ENCODE peak calls at places on chromosomes 7 and 10, in six cellular contexts. Q is HepG2, Y is GM12891, D is GM12878, I is H1, Z is K562. R is an unnamed sample.

GRCh38 chr10:125419146-125419545 is 258.8 kb upstream of the CTBP2 start:
- DNase-seq in Z (no peak), D (no peak), I (no peak), Q (no peak), Y (no peak), R (no peak)

GRCh38 chr10:37576154-37576553 is 281.3 kb downstream of the ZNF248 start:
- DNase-seq in D (no peak), I (no peak), Z (no peak), Y (no peak), Q (no peak), R (no peak)

GRCh38 chr10:860519-860918 is 71.0 kb downstream of the LARP4B start:
- DNase-seq in I (no peak), D (no peak), Y (no peak), Q (no peak), Z (no peak), R (no peak)

GRCh38 chr7:147053761-147054160 is 937.2 kb downstream of the CNTNAP2 start:
- DNase-seq in I (no peak), D (no peak), Y (no peak), Q (no peak), Z (no peak), R (no peak)

GRCh38 chr10:76115471-76116155 is 684.2 kb downstream of the LRMDA start:
- DNase-seq in Y (no peak), Z (no peak), D (no peak), I (no peak), Q (no peak), R (no peak)

GRCh38 chr7:138248609-138249008 is 172.3 kb downstream of the AKR1D1 start:
- DNase-seq in D (no peak), Y (no peak), Z (no peak), I (no peak), Q (no peak), R (no peak)

GRCh38 chr7:123621707-123622106 is 20.1 kb downstream of the ASB15 start:
- DNase-seq in I (no peak), Q (no peak), Z (no peak), Y (no peak), D (no peak), R (no peak)

GRCh38 chr10:126686271-126686670 is 15.8 kb upstream of the C10orf90 start:
- DNase-seq in Q (no peak), Y (no peak), I (no peak), D (no peak), Z (no peak), R (no peak)

GRCh38 chr7:26192485-26193087 is 8.0 kb downstream of the HNRNPA2B1 start:
- DNase-seq in Q (no peak), Z (no peak), I (no peak), Y (no peak), D (no peak), R (no peak)

GRCh38 chr7:143049380-143049779 is 2.8 kb upstream of the OR6V1 start:
- DNase-seq in Q (no peak), D (no peak), Z (no peak), I (no peak), Y (no peak), R (no peak)

GRCh38 chr10:97891497-97892167 is 42.0 kb downstream of the GOLGA7B start:
- DNase-seq in Z (peak), Y (no peak), Q (peak), I (no peak), D (no peak), R (no peak)

GRCh38 chr10:17616403-17617030 is 657 bp downstream of the HACD1 start:
- DNase-seq in I (peak), Q (peak), D (no peak), Z (peak), Y (peak), R (peak)

GRCh38 chr7:12373580-12374263 is 29.9 kb downstream of the VWDE start:
- DNase-seq in Y (no peak), Z (no peak), I (no peak), Q (no peak), D (no peak), R (no peak)

GRCh38 chr7:1586827-1587705 is 17.2 kb upstream of the PSMG3 start:
- DNase-seq in I (no peak), Z (no peak), D (no peak), Y (no peak), Q (no peak), R (no peak)

GRCh38 chr7:961546-962400 is 7.3 kb upstream of the ADAP1 start:
- DNase-seq in Y (no peak), I (no peak), Z (no peak), D (no peak), Q (no peak), R (no peak)

GRCh38 chr7:24576171-24577052 is 3.2 kb downstream of the PALS2 start:
- DNase-seq in Z (peak), I (no peak), D (peak), Y (no peak), Q (peak), R (no peak)

GRCh38 chr10:106076496-106076895 is 1088.0 kb downstream of the SORCS1 start:
- DNase-seq in I (no peak), Y (no peak), Q (no peak), Z (no peak), D (no peak), R (no peak)

DNA sequence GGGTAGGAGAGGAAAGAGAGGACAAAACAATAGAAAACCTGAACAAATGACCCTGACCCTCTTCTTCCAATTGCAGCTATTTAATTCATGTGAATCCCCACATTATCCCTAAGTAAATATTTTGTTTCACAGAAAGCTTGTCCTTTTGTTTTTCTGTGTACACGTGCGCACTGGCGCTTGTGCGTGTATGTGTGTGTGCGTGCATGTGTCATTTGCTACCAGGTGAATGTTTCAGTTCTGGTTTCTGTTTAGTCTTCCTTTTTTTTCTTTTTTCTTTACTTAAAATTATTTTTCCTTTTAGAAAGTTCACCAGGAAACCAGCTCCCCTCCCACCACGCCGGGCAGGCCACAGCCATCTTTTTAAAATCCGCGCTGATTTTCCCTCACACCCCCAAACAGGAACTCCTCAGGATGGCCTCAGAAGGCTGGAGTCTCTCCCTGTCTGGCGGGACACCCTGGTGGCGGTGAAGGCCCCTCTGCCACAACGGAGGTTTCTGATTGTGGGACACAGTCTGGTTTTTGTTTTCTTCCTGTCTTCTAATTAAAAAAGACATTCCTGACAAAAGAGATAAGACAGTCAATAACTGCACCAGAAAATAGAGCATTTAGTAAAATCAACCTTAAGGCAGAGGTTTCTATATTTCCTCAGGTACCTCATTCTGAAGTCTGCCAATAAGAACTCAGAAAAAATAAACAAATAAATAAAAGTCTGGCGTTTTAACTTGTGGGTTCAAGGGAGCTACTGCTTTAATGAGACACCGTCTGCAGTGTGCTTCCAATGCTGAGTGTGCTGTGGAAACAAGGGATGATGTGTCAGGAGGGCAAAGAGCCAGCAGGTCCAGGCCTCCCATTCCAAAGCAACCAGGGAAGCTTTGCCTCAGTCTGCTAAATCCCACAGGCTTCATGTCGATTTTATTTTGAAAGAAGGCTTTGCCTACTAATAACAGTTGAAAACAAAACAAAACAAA is 17.4 kb downstream of the IRF5 start:
- DNase-seq in I (no peak), Q (no peak), D (no peak), Z (no peak), Y (no peak), R (no peak)
- TF ChIP-seq TAF1 in I (no peak), Q (no peak), D (no peak), Z (no peak), Y (no peak), R (no peak)

DNA sequence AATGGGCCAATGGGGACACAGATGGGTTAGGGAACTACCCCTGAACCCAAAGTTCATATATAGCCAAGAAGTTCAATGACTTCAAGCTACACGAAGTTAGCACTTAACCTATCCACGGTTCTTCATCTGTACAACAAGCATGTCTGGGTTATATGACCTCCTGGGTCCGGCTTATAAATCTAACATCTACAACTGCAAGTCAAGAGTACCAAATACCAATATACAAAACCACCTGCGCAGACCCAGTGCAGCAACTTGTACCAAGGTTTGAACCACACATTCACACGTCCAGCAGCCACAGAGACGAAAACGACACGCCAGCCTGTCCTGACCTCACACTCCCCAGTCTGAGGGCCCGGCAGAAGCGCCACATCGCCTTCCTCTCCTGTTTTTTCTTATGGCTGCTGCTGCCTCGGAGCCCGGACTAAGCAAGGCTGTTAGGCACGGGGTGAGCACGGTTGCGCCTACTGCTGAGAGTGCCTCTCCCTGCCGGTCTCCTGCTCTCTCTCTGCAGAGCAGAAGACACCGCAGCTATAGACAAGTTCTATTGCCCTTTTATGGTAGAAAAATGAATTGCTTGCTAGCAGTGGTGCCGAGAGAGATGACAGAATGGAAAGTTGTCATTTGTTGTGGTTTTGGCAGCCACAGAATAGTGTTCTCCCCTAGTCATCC is 86.3 kb downstream of the RNF216 start:
- DNase-seq in Z (no peak), D (peak), I (no peak), Y (peak), Q (no peak), R (no peak)
- TF ChIP-seq POLR2A in Z (no peak), D (peak), I (no peak), Y (peak), Q (no peak), R (peak)

GRCh38 chr7:106621393-106622132 is 39.4 kb downstream of the CCDC71L start:
- DNase-seq in I (no peak), Q (no peak), D (no peak), Y (no peak), Z (no peak), R (no peak)

GRCh38 chr7:106622654-106623314 is 38.2 kb downstream of the CCDC71L start:
- DNase-seq in I (no peak), Q (no peak), Z (no peak), Y (no peak), D (no peak), R (no peak)

GRCh38 chr7:106623846-106624245 is 37.1 kb downstream of the CCDC71L start:
- DNase-seq in I (no peak), Q (no peak), D (no peak), Y (no peak), Z (no peak), R (no peak)

GRCh38 chr7:106625678-106626301 is 35.2 kb downstream of the CCDC71L start:
- DNase-seq in D (no peak), Y (no peak), Q (no peak), I (no peak), Z (no peak), R (no peak)

DNA sequence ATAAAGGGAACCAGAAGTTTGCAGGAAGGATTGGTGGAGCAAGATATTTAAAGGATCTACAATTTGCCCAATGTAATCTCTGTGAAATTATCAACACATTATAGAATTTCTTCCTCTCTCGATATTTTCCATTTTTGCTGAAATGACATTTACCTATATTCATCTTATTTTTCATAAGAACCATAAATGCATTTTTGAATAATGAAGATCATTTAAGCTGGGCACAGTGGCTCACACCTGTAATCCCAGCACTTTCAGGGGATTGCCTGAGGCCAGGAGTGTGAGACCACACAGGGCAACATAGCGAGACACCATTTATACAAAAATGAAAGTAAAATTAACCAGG is 37.7 kb downstream of the CCDC71L start:
- DNase-seq in Y (no peak), Z (no peak), Q (no peak), I (no peak), D (no peak), R (no peak)
- TF ChIP-seq POLR2AphosphoS5 in Y (no peak), Z (no peak), Q (no peak), I (no peak), D (no peak), R (no peak)

GRCh38 chr10:34449836-34450235 is 365.3 kb downstream of the PARD3 start:
- DNase-seq in I (no peak), D (no peak), Q (no peak), Z (no peak), Y (no peak), R (no peak)
- TF ChIP-seq TAF1 in I (no peak), D (no peak), Q (no peak), Z (no peak), Y (no peak), R (no peak)

GRCh38 chr7:94375713-94376112 is 19.0 kb upstream of the COL1A2 start:
- DNase-seq in Z (no peak), D (no peak), Y (no peak), I (no peak), Q (no peak), R (no peak)

GRCh38 chr7:94375167-94375566 is 19.5 kb upstream of the COL1A2 start:
- DNase-seq in Y (no peak), I (no peak), D (no peak), Z (no peak), Q (no peak), R (no peak)

GRCh38 chr7:94376281-94376680 is 18.4 kb upstream of the COL1A2 start:
- DNase-seq in Y (no peak), Z (no peak), Q (no peak), D (no peak), I (no peak), R (no peak)

GRCh38 chr7:94374721-94375120 is 20.0 kb upstream of the COL1A2 start:
- DNase-seq in Q (no peak), I (no peak), D (no peak), Z (no peak), Y (no peak), R (no peak)

GRCh38 chr7:94374231-94374630 is 20.5 kb upstream of the COL1A2 start:
- DNase-seq in Z (no peak), Y (no peak), Q (no peak), I (no peak), D (no peak), R (no peak)
- TF ChIP-seq POLR2A in Z (no peak), Y (no peak), Q (no peak), I (no peak), D (no peak), R (no peak)

GRCh38 chr7:21377545-21377944 is 50.3 kb upstream of the SP4 start:
- DNase-seq in D (no peak), Q (no peak), Z (no peak), I (no peak), Y (no peak), R (no peak)
- TF ChIP-seq POLR2AphosphoS5 in D (no peak), Q (no peak), Z (no peak), I (no peak), Y (no peak), R (no peak)

GRCh38 chr10:71621783-71622526 is 97.6 kb downstream of the C10orf105 start:
- DNase-seq in Y (no peak), I (no peak), Q (peak), Z (no peak), D (no peak), R (no peak)
- TF ChIP-seq TAF1 in Y (no peak), I (no peak), Q (no peak), Z (no peak), D (no peak), R (no peak)